ENCODE peak calls at places on chromosomes 12 and 14, in ten cellular contexts. One of them, this sample, is unnamed.

GRCh38 chr14:77014004-77014604 is 14.4 kb downstream of the IRF2BPL start:
- DNase-seq in astrocyte of the spinal cord: no peak
- DNase-seq in fibroblast of lung: no peak
- DNase-seq in mesenteric fat pad: no peak
- DNase-seq in psoas muscle: peak
- DNase-seq in NCI-H1092: no peak
- DNase-seq in skeletal muscle cell: no peak
- DNase-seq in Right ventricle myocardium superior: peak
- DNase-seq in GM10248: no peak
- DNase-seq in ACHN: no peak
- DNase-seq in this sample: no peak

GRCh38 chr12:105704788-105705187 is 374.3 kb downstream of the C12orf75 start:
- DNase-seq in astrocyte of the spinal cord: no peak
- DNase-seq in fibroblast of lung: no peak
- DNase-seq in mesenteric fat pad: no peak
- DNase-seq in psoas muscle: no peak
- DNase-seq in NCI-H1092: no peak
- DNase-seq in skeletal muscle cell: no peak
- DNase-seq in Right ventricle myocardium superior: peak
- DNase-seq in GM10248: no peak
- DNase-seq in ACHN: no peak
- DNase-seq in this sample: no peak

GRCh38 chr12:32051511-32052299 is 54.9 kb upstream of the BICD1 start:
- DNase-seq in astrocyte of the spinal cord: peak
- DNase-seq in fibroblast of lung: peak
- DNase-seq in mesenteric fat pad: no peak
- DNase-seq in psoas muscle: no peak
- DNase-seq in NCI-H1092: no peak
- DNase-seq in skeletal muscle cell: peak
- DNase-seq in Right ventricle myocardium superior: no peak
- DNase-seq in GM10248: no peak
- DNase-seq in ACHN: peak
- DNase-seq in this sample: no peak

GRCh38 chr12:80200414-80200813 is 101.1 kb downstream of the OTOGL start:
- DNase-seq in astrocyte of the spinal cord: no peak
- DNase-seq in fibroblast of lung: no peak
- DNase-seq in mesenteric fat pad: no peak
- DNase-seq in psoas muscle: no peak
- DNase-seq in NCI-H1092: no peak
- DNase-seq in skeletal muscle cell: no peak
- DNase-seq in Right ventricle myocardium superior: no peak
- DNase-seq in GM10248: no peak
- DNase-seq in ACHN: no peak
- DNase-seq in this sample: no peak

GRCh38 chr12:129185855-129186254 is 332.6 kb downstream of the GLT1D1 start:
- DNase-seq in astrocyte of the spinal cord: peak
- DNase-seq in fibroblast of lung: no peak
- DNase-seq in mesenteric fat pad: no peak
- DNase-seq in psoas muscle: no peak
- DNase-seq in NCI-H1092: no peak
- DNase-seq in skeletal muscle cell: no peak
- DNase-seq in Right ventricle myocardium superior: no peak
- DNase-seq in GM10248: no peak
- DNase-seq in ACHN: no peak
- DNase-seq in this sample: no peak

GRCh38 chr12:39329015-39329414 is 113.9 kb downstream of the KIF21A start:
- DNase-seq in astrocyte of the spinal cord: peak
- DNase-seq in fibroblast of lung: no peak
- DNase-seq in mesenteric fat pad: no peak
- DNase-seq in psoas muscle: no peak
- DNase-seq in NCI-H1092: no peak
- DNase-seq in skeletal muscle cell: peak
- DNase-seq in Right ventricle myocardium superior: no peak
- DNase-seq in GM10248: no peak
- DNase-seq in ACHN: no peak
- DNase-seq in this sample: no peak

GRCh38 chr12:94798107-94798506 is 147.8 kb upstream of the TMCC3 start:
- DNase-seq in astrocyte of the spinal cord: no peak
- DNase-seq in fibroblast of lung: no peak
- DNase-seq in mesenteric fat pad: no peak
- DNase-seq in psoas muscle: no peak
- DNase-seq in NCI-H1092: no peak
- DNase-seq in skeletal muscle cell: peak
- DNase-seq in Right ventricle myocardium superior: no peak
- DNase-seq in GM10248: no peak
- DNase-seq in ACHN: no peak
- DNase-seq in this sample: peak

GRCh38 chr14:73293782-73294781 is 56.8 kb downstream of the PAPLN start:
- DNase-seq in astrocyte of the spinal cord: no peak
- DNase-seq in fibroblast of lung: no peak
- DNase-seq in mesenteric fat pad: no peak
- DNase-seq in psoas muscle: no peak
- DNase-seq in NCI-H1092: no peak
- DNase-seq in skeletal muscle cell: no peak
- DNase-seq in Right ventricle myocardium superior: no peak
- DNase-seq in GM10248: no peak
- DNase-seq in ACHN: no peak
- DNase-seq in this sample: no peak

GRCh38 chr14:24861083-24861630 is 188.8 kb downstream of the STXBP6 start:
- DNase-seq in astrocyte of the spinal cord: peak
- DNase-seq in fibroblast of lung: no peak
- DNase-seq in mesenteric fat pad: no peak
- DNase-seq in psoas muscle: no peak
- DNase-seq in NCI-H1092: no peak
- DNase-seq in skeletal muscle cell: no peak
- DNase-seq in Right ventricle myocardium superior: no peak
- DNase-seq in GM10248: no peak
- DNase-seq in ACHN: no peak
- DNase-seq in this sample: no peak

GRCh38 chr14:65255029-65255545 is 152.8 kb upstream of the MAX start:
- DNase-seq in astrocyte of the spinal cord: peak
- DNase-seq in fibroblast of lung: peak
- DNase-seq in mesenteric fat pad: no peak
- DNase-seq in psoas muscle: no peak
- DNase-seq in NCI-H1092: no peak
- DNase-seq in skeletal muscle cell: no peak
- DNase-seq in Right ventricle myocardium superior: no peak
- DNase-seq in GM10248: no peak
- DNase-seq in ACHN: peak
- DNase-seq in this sample: no peak

GRCh38 chr12:26091837-26092236 is 33.0 kb downstream of the BHLHE41 start:
- DNase-seq in astrocyte of the spinal cord: peak
- DNase-seq in fibroblast of lung: peak
- DNase-seq in mesenteric fat pad: no peak
- DNase-seq in psoas muscle: no peak
- DNase-seq in NCI-H1092: no peak
- DNase-seq in skeletal muscle cell: no peak
- DNase-seq in Right ventricle myocardium superior: no peak
- DNase-seq in GM10248: no peak
- DNase-seq in ACHN: peak
- DNase-seq in this sample: no peak

GRCh38 chr12:103470664-103471063 is 25.1 kb downstream of the C12orf42 start:
- DNase-seq in astrocyte of the spinal cord: no peak
- DNase-seq in fibroblast of lung: no peak
- DNase-seq in mesenteric fat pad: no peak
- DNase-seq in psoas muscle: no peak
- DNase-seq in NCI-H1092: no peak
- DNase-seq in skeletal muscle cell: no peak
- DNase-seq in Right ventricle myocardium superior: no peak
- DNase-seq in GM10248: no peak
- DNase-seq in ACHN: no peak
- DNase-seq in this sample: no peak

GRCh38 chr14:96748371-96748770 is 48.8 kb upstream of the VRK1 start:
- DNase-seq in astrocyte of the spinal cord: no peak
- DNase-seq in fibroblast of lung: no peak
- DNase-seq in mesenteric fat pad: no peak
- DNase-seq in psoas muscle: no peak
- DNase-seq in NCI-H1092: peak
- DNase-seq in skeletal muscle cell: no peak
- DNase-seq in Right ventricle myocardium superior: no peak
- DNase-seq in GM10248: no peak
- DNase-seq in ACHN: no peak
- DNase-seq in this sample: peak

GRCh38 chr14:67950386-67950785 is 130.8 kb downstream of the RAD51B start:
- DNase-seq in astrocyte of the spinal cord: no peak
- DNase-seq in fibroblast of lung: no peak
- DNase-seq in mesenteric fat pad: no peak
- DNase-seq in psoas muscle: no peak
- DNase-seq in NCI-H1092: no peak
- DNase-seq in skeletal muscle cell: no peak
- DNase-seq in Right ventricle myocardium superior: no peak
- DNase-seq in GM10248: no peak
- DNase-seq in ACHN: no peak
- DNase-seq in this sample: no peak

GRCh38 chr14:85529803-85530574 is at the start of gene FLRT2:
- DNase-seq in astrocyte of the spinal cord: peak
- DNase-seq in fibroblast of lung: peak
- DNase-seq in mesenteric fat pad: no peak
- DNase-seq in psoas muscle: peak
- DNase-seq in NCI-H1092: no peak
- DNase-seq in skeletal muscle cell: no peak
- DNase-seq in Right ventricle myocardium superior: peak
- DNase-seq in GM10248: no peak
- DNase-seq in ACHN: no peak
- DNase-seq in this sample: no peak

GRCh38 chr14:103541494-103541943 is 12.5 kb downstream of the TRMT61A start:
- DNase-seq in astrocyte of the spinal cord: no peak
- DNase-seq in fibroblast of lung: no peak
- DNase-seq in mesenteric fat pad: no peak
- DNase-seq in psoas muscle: peak
- DNase-seq in NCI-H1092: no peak
- DNase-seq in skeletal muscle cell: no peak
- DNase-seq in Right ventricle myocardium superior: peak
- DNase-seq in GM10248: no peak
- DNase-seq in ACHN: no peak
- DNase-seq in this sample: no peak

GRCh38 chr12:94150483-94151225 is 2.3 kb downstream of the PLXNC1 start:
- DNase-seq in astrocyte of the spinal cord: no peak
- DNase-seq in fibroblast of lung: no peak
- DNase-seq in mesenteric fat pad: no peak
- DNase-seq in psoas muscle: peak
- DNase-seq in NCI-H1092: peak
- DNase-seq in skeletal muscle cell: no peak
- DNase-seq in Right ventricle myocardium superior: peak
- DNase-seq in GM10248: peak
- DNase-seq in ACHN: no peak
- DNase-seq in this sample: no peak

GRCh38 chr12:70774055-70774454 is 136.8 kb upstream of the PTPRB start:
- DNase-seq in astrocyte of the spinal cord: peak
- DNase-seq in fibroblast of lung: peak
- DNase-seq in mesenteric fat pad: no peak
- DNase-seq in psoas muscle: no peak
- DNase-seq in NCI-H1092: peak
- DNase-seq in skeletal muscle cell: peak
- DNase-seq in Right ventricle myocardium superior: no peak
- DNase-seq in GM10248: no peak
- DNase-seq in ACHN: peak
- DNase-seq in this sample: no peak

GRCh38 chr12:132364348-132364902 is 35.0 kb upstream of the GALNT9 start:
- DNase-seq in astrocyte of the spinal cord: no peak
- DNase-seq in fibroblast of lung: no peak
- DNase-seq in mesenteric fat pad: no peak
- DNase-seq in psoas muscle: no peak
- DNase-seq in NCI-H1092: no peak
- DNase-seq in skeletal muscle cell: no peak
- DNase-seq in Right ventricle myocardium superior: no peak
- DNase-seq in GM10248: no peak
- DNase-seq in ACHN: no peak
- DNase-seq in this sample: no peak

GRCh38 chr14:52551696-52552062 is 626 bp downstream of the TXNDC16 start:
- DNase-seq in astrocyte of the spinal cord: peak
- DNase-seq in fibroblast of lung: peak
- DNase-seq in mesenteric fat pad: no peak
- DNase-seq in psoas muscle: no peak
- DNase-seq in NCI-H1092: peak
- DNase-seq in skeletal muscle cell: no peak
- DNase-seq in Right ventricle myocardium superior: no peak
- DNase-seq in GM10248: peak
- DNase-seq in ACHN: peak
- DNase-seq in this sample: peak

GRCh38 chr12:98955284-98955683 is 310.2 kb downstream of the APAF1 start:
- DNase-seq in astrocyte of the spinal cord: peak
- DNase-seq in fibroblast of lung: no peak
- DNase-seq in mesenteric fat pad: no peak
- DNase-seq in psoas muscle: no peak
- DNase-seq in NCI-H1092: no peak
- DNase-seq in skeletal muscle cell: no peak
- DNase-seq in Right ventricle myocardium superior: no peak
- DNase-seq in GM10248: peak
- DNase-seq in ACHN: peak
- DNase-seq in this sample: peak

GRCh38 chr12:47021298-47021697 is 58.1 kb upstream of the PCED1B start:
- DNase-seq in astrocyte of the spinal cord: peak
- DNase-seq in fibroblast of lung: peak
- DNase-seq in mesenteric fat pad: no peak
- DNase-seq in psoas muscle: no peak
- DNase-seq in NCI-H1092: peak
- DNase-seq in skeletal muscle cell: peak
- DNase-seq in Right ventricle myocardium superior: no peak
- DNase-seq in GM10248: peak
- DNase-seq in ACHN: peak
- DNase-seq in this sample: peak

GRCh38 chr12:124837249-124837897 is 26.3 kb downstream of the SCARB1 start:
- DNase-seq in astrocyte of the spinal cord: no peak
- DNase-seq in fibroblast of lung: no peak
- DNase-seq in mesenteric fat pad: no peak
- DNase-seq in psoas muscle: no peak
- DNase-seq in NCI-H1092: no peak
- DNase-seq in skeletal muscle cell: no peak
- DNase-seq in Right ventricle myocardium superior: no peak
- DNase-seq in GM10248: no peak
- DNase-seq in ACHN: no peak
- DNase-seq in this sample: no peak

GRCh38 chr12:100395811-100396210 is 38.9 kb downstream of the SLC17A8 start:
- DNase-seq in astrocyte of the spinal cord: no peak
- DNase-seq in fibroblast of lung: no peak
- DNase-seq in mesenteric fat pad: no peak
- DNase-seq in psoas muscle: no peak
- DNase-seq in NCI-H1092: no peak
- DNase-seq in skeletal muscle cell: no peak
- DNase-seq in Right ventricle myocardium superior: no peak
- DNase-seq in GM10248: no peak
- DNase-seq in ACHN: no peak
- DNase-seq in this sample: no peak

GRCh38 chr12:54388214-54389138 is 3.9 kb upstream of the ZNF385A start:
- DNase-seq in astrocyte of the spinal cord: no peak
- DNase-seq in fibroblast of lung: no peak
- DNase-seq in mesenteric fat pad: no peak
- DNase-seq in psoas muscle: peak
- DNase-seq in NCI-H1092: no peak
- DNase-seq in skeletal muscle cell: no peak
- DNase-seq in Right ventricle myocardium superior: peak
- DNase-seq in GM10248: no peak
- DNase-seq in ACHN: no peak
- DNase-seq in this sample: no peak

GRCh38 chr12:5165296-5165970 is 121.8 kb downstream of the KCNA5 start:
- DNase-seq in astrocyte of the spinal cord: no peak
- DNase-seq in fibroblast of lung: no peak
- DNase-seq in mesenteric fat pad: no peak
- DNase-seq in psoas muscle: no peak
- DNase-seq in NCI-H1092: no peak
- DNase-seq in skeletal muscle cell: no peak
- DNase-seq in Right ventricle myocardium superior: no peak
- DNase-seq in GM10248: no peak
- DNase-seq in ACHN: no peak
- DNase-seq in this sample: no peak

GRCh38 chr12:122152754-122153153 is 21.3 kb downstream of the IL31 start:
- DNase-seq in astrocyte of the spinal cord: no peak
- DNase-seq in fibroblast of lung: peak
- DNase-seq in mesenteric fat pad: no peak
- DNase-seq in psoas muscle: no peak
- DNase-seq in NCI-H1092: no peak
- DNase-seq in skeletal muscle cell: no peak
- DNase-seq in Right ventricle myocardium superior: no peak
- DNase-seq in GM10248: no peak
- DNase-seq in ACHN: no peak
- DNase-seq in this sample: no peak

GRCh38 chr14:68794130-68794855 is 1.4 kb upstream of the ZFP36L1 start:
- DNase-seq in astrocyte of the spinal cord: peak
- DNase-seq in fibroblast of lung: peak
- DNase-seq in mesenteric fat pad: peak
- DNase-seq in psoas muscle: peak
- DNase-seq in NCI-H1092: no peak
- DNase-seq in skeletal muscle cell: peak
- DNase-seq in Right ventricle myocardium superior: peak
- DNase-seq in GM10248: peak
- DNase-seq in ACHN: peak
- DNase-seq in this sample: peak

This sample was measured in NCI-H2171.